ENCODE peak calls at places on chromosome 22, in seven cellular contexts. Y, S, W, Q, P, O and A are unnamed samples.

GRCh38 chr22:31923166-31923565 is 21.2 kb upstream of the YWHAH start:
- DNase-seq in P (no peak), Q (no peak), Y (no peak), O (no peak), W (no peak), S (no peak), A (no peak)

GRCh38 chr22:32413715-32414114 is 1.7 kb upstream of the RTCB start:
- DNase-seq in S (no peak), W (peak; percentile 16), Y (no peak), Q (no peak), O (no peak), P (no peak), A (no peak)

GRCh38 chr22:28742562-28742962 is 723 bp downstream of the HSCB start:
- DNase-seq in W (no peak), Y (no peak), Q (no peak), O (no peak), P (no peak), S (no peak), A (no peak)

GRCh38 chr22:46546466-46547178 is 9.2 kb upstream of the CELSR1 start:
- DNase-seq in O (no peak), S (peak; percentile 67), Q (no peak), P (no peak), W (peak; percentile 54), Y (no peak), A (no peak)

GRCh38 chr22:49968313-49968830 is 7.8 kb downstream of the PIM3 start:
- DNase-seq in O (no peak), Y (peak; percentile 29), S (no peak), Q (no peak), P (no peak), W (no peak), A (no peak)

GRCh38 chr22:22168190-22168940 is 76.2 kb upstream of the VPREB1 start:
- DNase-seq in O (no peak), Y (peak; percentile 37), P (peak; percentile 12), S (no peak), W (peak; percentile 16), Q (peak; percentile 68), A (peak; percentile 34)

GRCh38 chr22:37884420-37884819 is 21.7 kb upstream of the MICALL1 start:
- DNase-seq in S (no peak), P (no peak), Q (no peak), Y (no peak), O (peak; percentile 58), W (no peak), A (peak; percentile 54)

GRCh38 chr22:19892249-19892879 is 37.7 kb upstream of the GNB1L start:
- DNase-seq in P (peak; percentile 44), O (peak; percentile 57), S (no peak), W (no peak), Q (peak; percentile 84), Y (no peak), A (no peak)